ENCODE peak calls at places on chromosomes 13 and 19, in five cellular contexts. B, J, V, C and K are unnamed samples. For H3K4me1, the result is how much of the 10 kb centered on the place peaks cover.

GRCh38 chr19:50838239-50838638 is 4.9 kb upstream of the KLK15 start:
- DNase-seq in B (no peak), V (no peak), C (peak), J (peak), K (peak)

GRCh38 chr13:111177803-111178389 is 62.8 kb downstream of the ARHGEF7 start:
- DNase-seq in C (no peak), J (no peak), V (no peak), B (no peak), K (no peak)

GRCh38 chr19:4062576-4063368 is 3.9 kb downstream of the ZBTB7A start:
- DNase-seq in V (no peak), J (no peak), B (no peak), C (no peak), K (peak)

GRCh38 chr19:3270908-3271307 is 46.4 kb downstream of the CELF5 start:
- DNase-seq in J (peak), B (no peak), C (no peak), V (peak), K (peak)

GRCh38 chr13:110397445-110397844 is 90.4 kb downstream of the COL4A2 start:
- DNase-seq in V (no peak), C (no peak), J (no peak), B (no peak), K (no peak)

GRCh38 chr19:55441692-55442321 is 1.3 kb downstream of the SHISA7 start:
- DNase-seq in B (peak), C (no peak), J (peak), V (no peak), K (peak)

GRCh38 chr19:47541507-47541906 is 26.6 kb upstream of the NAPA start:
- DNase-seq in J (no peak), V (no peak), C (peak), B (no peak), K (no peak)

GRCh38 chr13:33610471-33611015 is 207.4 kb upstream of the RFC3 start:
- DNase-seq in C (no peak), B (peak), V (peak), J (peak), K (peak)

GRCh38 chr13:73248711-73249580 is 190.1 kb downstream of the KLF5 start:
- DNase-seq in J (no peak), V (no peak), B (no peak), C (no peak), K (peak)

GRCh38 chr19:12838182-12838890 is at the start of gene MAST1:
- DNase-seq in B (peak), C (no peak), J (peak), V (no peak), K (peak)

GRCh38 chr13:95641291-95641811 is 3.2 kb downstream of the DZIP1 start:
- DNase-seq in J (no peak), V (no peak), C (no peak), B (peak), K (peak)

GRCh38 chr13:46184277-46184699 is 2.3 kb upstream of the LCP1 start:
- DNase-seq in V (peak), B (peak), C (no peak), J (peak), K (peak)

GRCh38 chr13:110912651-110913051 is 2.2 kb downstream of the ANKRD10 start:
- DNase-seq in B (no peak), C (no peak), V (peak), J (no peak), K (no peak)

GRCh38 chr13:87259479-87260083 is 411.6 kb upstream of the SLITRK5 start:
- DNase-seq in J (no peak), C (no peak), V (peak), B (no peak), K (peak)

GRCh38 chr19:34512254-34512796 is 30.8 kb downstream of the WTIP start:
- DNase-seq in V (no peak), B (no peak), J (no peak), C (no peak), K (no peak)

GRCh38 chr13:50387124-50387581 is 371.9 kb downstream of the KCNRG start:
- DNase-seq in C (no peak), V (peak), J (peak), B (peak), K (peak)

GRCh38 chr13:64568748-64569147 is 2661.4 kb downstream of the PCDH9 start:
- DNase-seq in B (no peak), C (no peak), J (no peak), V (no peak), K (no peak)

GRCh38 chr19:615619-616018 is 17.7 kb downstream of the POLRMT start:
- DNase-seq in J (no peak), V (no peak), C (no peak), B (no peak), K (peak)

GRCh38 chr19:51166846-51167490 is 24.9 kb downstream of the SIGLEC7 start:
- DNase-seq in J (no peak), C (no peak), B (no peak), V (no peak), K (no peak)

GRCh38 chr13:110433014-110433413 is 125.9 kb downstream of the COL4A2 start:
- DNase-seq in J (no peak), V (no peak), C (no peak), B (no peak), K (no peak)

GRCh38 chr19:13094771-13095392 is 7.8 kb downstream of the LYL1 start:
- DNase-seq in C (no peak), B (peak), V (no peak), J (peak), K (peak)

GRCh38 chr19:46723023-46723461 is 6.1 kb upstream of the PRKD2 start:
- DNase-seq in V (no peak), C (no peak), J (no peak), B (no peak), K (no peak)

GRCh38 chr19:17348700-17349099 is 11.3 kb downstream of the GTPBP3 start:
- DNase-seq in C (no peak), V (peak), J (no peak), B (peak), K (peak)

GRCh38 chr19:3055741-3056453 is 6.4 kb downstream of the TLE5 start:
- DNase-seq in J (no peak), B (peak), V (no peak), C (no peak), K (peak)

GRCh38 chr13:23600100-23600499 is 29.9 kb downstream of the TNFRSF19 start:
- DNase-seq in V (no peak), B (no peak), J (no peak), C (no peak), K (no peak)

GRCh38 chr19:19280561-19280960 is 7.5 kb upstream of the TM6SF2 start:
- DNase-seq in J (no peak), V (no peak), C (no peak), B (no peak), K (no peak)

GRCh38 chr19:48445256-48445605 is 552 bp upstream of the GRWD1 start:
- DNase-seq in B (peak), V (peak), J (peak), C (no peak), K (peak)

GRCh38 chr13:52862358-52863206 is 14.1 kb upstream of the PCDH8 start:
- DNase-seq in V (peak), J (peak), C (no peak), B (peak), K (peak)

GRCh38 chr19:49912965-49913685 is 15.9 kb upstream of the ATF5 start:
- DNase-seq in J (peak), C (no peak), V (peak), B (peak), K (peak)

GRCh38 chr19:11963566-11964355 is 1.1 kb upstream of the ZNF763 start:
- DNase-seq in B (peak), C (peak), V (peak), J (peak), K (peak)

GRCh38 chr19:28221736-28222135 is 991.2 kb downstream of the UQCRFS1 start:
- DNase-seq in C (no peak), V (no peak), J (no peak), B (no peak), K (no peak)

GRCh38 chr19:28224441-28224840 is 988.5 kb downstream of the UQCRFS1 start:
- DNase-seq in B (no peak), J (no peak), C (no peak), V (no peak), K (no peak)

GRCh38 chr19:28217064-28217463 is 995.9 kb downstream of the UQCRFS1 start:
- DNase-seq in V (no peak), B (peak), C (no peak), J (no peak), K (peak)

GRCh38 chr19:28213476-28214082 is 999.4 kb downstream of the UQCRFS1 start:
- DNase-seq in J (peak), V (no peak), C (no peak), B (no peak), K (peak)

DNA sequence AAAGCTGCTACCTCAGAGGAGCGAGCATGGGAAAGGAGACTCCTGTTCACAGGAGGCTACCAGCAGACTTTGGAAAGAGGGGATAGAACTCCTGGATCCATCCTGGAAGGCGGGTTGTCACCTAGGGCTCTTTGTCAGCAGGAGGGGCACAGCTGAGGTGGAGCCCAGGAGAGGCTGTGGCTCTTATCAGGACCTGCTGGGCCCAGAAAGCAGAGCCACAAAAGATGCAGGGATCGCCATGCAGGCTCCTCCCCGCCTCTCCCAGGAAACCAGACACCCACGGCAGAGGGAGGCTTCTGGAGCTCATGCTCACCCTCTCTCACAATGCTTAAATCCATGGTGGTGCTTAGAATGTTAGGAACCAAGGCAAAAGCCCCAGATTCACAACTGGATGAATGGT is 994.2 kb downstream of the UQCRFS1 start:
- DNase-seq in J (no peak), C (no peak), V (no peak), B (no peak), K (no peak)
- TF ChIP-seq CREB1 in J (no peak), C (no peak), V (no peak), B (no peak), K (no peak)

GRCh38 chr13:28489975-28490550 is 4.9 kb downstream of the FLT1 start:
- DNase-seq in C (no peak), V (no peak), B (no peak), J (no peak), K (no peak)
- H3K4me1 ChIP-seq in C (under half), V (under half), B (under half), J (under half), K (half or more)

DNA sequence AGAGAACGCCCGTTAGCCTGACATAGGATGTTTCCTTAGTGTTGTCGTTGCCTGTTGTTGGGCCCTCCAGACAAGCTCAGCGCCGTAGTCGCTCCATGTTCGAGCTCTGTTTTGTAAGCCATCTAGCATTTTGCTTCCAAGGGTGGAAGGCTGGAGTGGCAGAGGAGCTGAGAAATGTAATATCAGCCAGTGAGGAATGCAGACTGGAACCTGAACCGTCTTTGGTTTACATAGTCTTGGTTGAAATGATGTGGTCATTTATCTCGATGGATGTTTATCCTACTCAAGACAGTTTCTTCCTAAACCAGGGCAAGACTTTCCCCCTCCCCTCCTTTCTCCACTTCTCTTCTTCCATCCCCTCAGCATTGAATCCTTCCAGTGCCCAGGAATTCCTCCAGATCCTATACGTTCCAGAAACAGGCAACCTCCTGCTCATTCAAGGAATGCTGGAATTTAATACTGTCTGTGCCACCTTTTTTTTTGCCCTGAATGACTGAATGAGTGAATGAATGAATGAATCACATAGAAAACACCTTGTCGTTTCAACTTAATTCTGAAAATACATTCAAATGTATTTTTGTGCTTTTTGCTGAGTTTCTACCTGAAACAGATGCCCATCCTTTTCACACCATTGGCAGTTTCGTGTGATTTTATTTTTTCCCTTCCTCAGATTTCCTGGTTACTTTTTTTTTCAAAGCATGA is 109.5 kb upstream of the MBNL2 start:
- DNase-seq in V (no peak), B (no peak), C (no peak), J (no peak), K (no peak)
- H3K27ac ChIP-seq in V (no peak), B (no peak), C (no peak), J (no peak), K (no peak)

GRCh38 chr13:112867301-112867711 is 101.7 kb upstream of the MCF2L start:
- DNase-seq in V (no peak), J (no peak), C (no peak), B (no peak), K (no peak)
- TF ChIP-seq CREB1 in V (no peak), J (no peak), C (no peak), B (no peak), K (no peak)

GRCh38 chr19:45095496-45096413 is 2.8 kb downstream of the PPP1R37 start:
- DNase-seq in J (no peak), C (no peak), B (no peak), V (no peak), K (no peak)
- H3K4me1 ChIP-seq in J (half or more), C (under half), B (under half), V (half or more), K (under half)

GRCh38 chr19:7633619-7634018 is at the start of gene PCP2:
- DNase-seq in C (no peak), B (no peak), J (no peak), V (no peak), K (no peak)
- H3K27ac ChIP-seq in C (no peak), B (no peak), J (no peak), V (no peak), K (no peak)

GRCh38 chr13:76791290-76791664 is 94.9 kb downstream of the KCTD12 start:
- DNase-seq in B (no peak), C (no peak), J (no peak), V (no peak), K (peak)
- TF ChIP-seq CREB1 in B (no peak), C (no peak), J (no peak), V (no peak), K (no peak)